ENCODE peak calls at places on chromosome 1, in six cellular contexts. V is SK-N-SH, G is OCI-LY7, O is hepatocyte, U is neural progenitor cell, M is MM.1S. X is an unnamed sample.

GRCh38 chr1:98516306-98516705 is 145.2 kb upstream of the SNX7 start:
- DNase-seq in M (peak; percentile 6), O (no peak), V (no peak), U (no peak), G (no peak), X (no peak)

GRCh38 chr1:203305809-203306088 is 430 bp downstream of the BTG2 start:
- DNase-seq in G (no peak), O (no peak), M (peak; percentile 42), V (peak; percentile 69), U (no peak), X (no peak)

GRCh38 chr1:10870493-10871096 is 74.1 kb upstream of the CASZ1 start:
- DNase-seq in M (no peak), G (no peak), V (no peak), O (no peak), U (no peak), X (no peak)

GRCh38 chr1:169485427-169486280 is at the start of gene SLC19A2:
- DNase-seq in O (peak; percentile 100), V (peak; percentile 97), U (peak; percentile 99), M (peak; percentile 100), G (peak; percentile 96), X (peak; percentile 98)

GRCh38 chr1:85259866-85260345 is 444 bp upstream of the C1orf52 start:
- DNase-seq in G (no peak), O (no peak), U (no peak), M (no peak), V (no peak), X (no peak)

GRCh38 chr1:214551436-214552173 is at the start of gene PTPN14:
- DNase-seq in G (no peak), M (no peak), U (peak; percentile 98), V (peak; percentile 91), O (peak; percentile 97), X (peak; percentile 97)

GRCh38 chr1:230708631-230709580 is 5.0 kb downstream of the AGT start:
- DNase-seq in M (no peak), G (no peak), V (no peak), U (no peak), O (peak; percentile 88), X (no peak)

GRCh38 chr1:226656201-226656600 is 82.9 kb downstream of the ITPKB start:
- DNase-seq in U (no peak), G (peak; percentile 50), O (no peak), V (no peak), M (peak; percentile 65), X (peak; percentile 53)

GRCh38 chr1:10616696-10617095 is 141.9 kb downstream of the PEX14 start:
- DNase-seq in M (no peak), U (no peak), O (no peak), V (no peak), G (no peak), X (no peak)

GRCh38 chr1:95221306-95221705 is 12.7 kb upstream of the RWDD3 start:
- DNase-seq in U (no peak), G (no peak), O (no peak), M (no peak), V (no peak), X (no peak)

DNA sequence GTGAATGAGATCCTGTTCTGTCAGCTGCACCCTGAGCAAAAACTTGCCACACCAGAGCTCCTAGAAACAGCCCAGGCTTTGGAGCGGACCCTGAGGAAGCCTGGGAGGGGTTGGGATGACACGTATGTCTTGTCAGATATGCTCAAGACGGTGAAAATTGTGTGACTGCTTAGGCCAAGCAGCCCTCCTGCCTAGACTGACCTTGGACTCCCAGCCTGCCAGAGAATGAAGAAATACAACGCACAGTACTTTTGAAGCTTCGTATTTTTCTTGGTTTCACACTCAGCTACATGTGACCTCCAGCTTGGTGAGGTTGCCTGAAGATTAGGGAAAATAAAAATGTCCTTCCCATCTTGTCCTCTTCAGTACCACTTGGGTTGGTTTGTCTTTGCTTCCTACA is 15.1 kb downstream of the METTL13 start:
- DNase-seq in U (no peak), M (no peak), G (no peak), V (no peak), O (no peak), X (no peak)
- H3K36me3 ChIP-seq in U (no peaks in the 10 kb centered on the region), M (no peaks in the 10 kb centered on the region), G (peaks cover 69% of the 10 kb centered on the region), V (peaks cover 36% of the 10 kb centered on the region), O (no peaks in the 10 kb centered on the region), X (peaks cover 43% of the 10 kb centered on the region)

DNA sequence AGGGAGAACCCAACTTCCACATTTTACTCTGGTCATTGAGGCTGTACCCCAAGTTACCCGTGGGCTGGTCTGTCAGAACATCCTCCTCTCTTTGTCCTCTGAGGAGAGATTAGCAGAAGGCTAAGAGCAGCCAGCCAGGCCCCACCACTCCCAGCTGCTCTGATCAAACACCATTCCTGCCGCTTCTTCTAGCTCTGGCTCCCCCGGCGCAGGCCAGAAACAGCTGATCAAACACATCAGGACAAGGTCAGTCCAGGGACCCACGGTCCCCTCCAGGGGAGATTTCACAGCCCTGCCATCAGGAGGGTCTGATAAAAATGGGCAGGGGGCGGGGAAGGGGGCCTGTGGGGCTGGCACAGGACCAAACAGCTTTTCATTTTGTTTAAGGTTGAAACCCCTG is 30.0 kb upstream of the EPHA8 start:
- DNase-seq in U (no peak), O (no peak), M (no peak), G (no peak), V (peak; percentile 79), X (no peak)
- TF ChIP-seq CTCF in U (no peak), O (no peak), M (no peak), G (no peak), V (no peak), X (no peak)

GRCh38 chr1:182704677-182705076 is 20.3 kb upstream of the RGS8 start:
- DNase-seq in G (no peak), M (no peak), U (no peak), O (no peak), V (no peak), X (no peak)
- TF ChIP-seq EZH2phosphoT487 in G (no peak), M (no peak), U (no peak), O (no peak), V (no peak), X (no peak)

GRCh38 chr1:53286950-53287349 is 40.9 kb downstream of the LRP8 start:
- DNase-seq in U (peak; percentile 72), G (no peak), V (peak; percentile 70), O (no peak), M (no peak), X (no peak)

GRCh38 chr1:53288247-53289049 is 39.4 kb downstream of the LRP8 start:
- DNase-seq in V (no peak), O (no peak), G (no peak), M (no peak), U (peak; percentile 95), X (no peak)

GRCh38 chr1:53284224-53285020 is 43.4 kb downstream of the LRP8 start:
- DNase-seq in M (no peak), U (no peak), O (no peak), V (no peak), G (no peak), X (no peak)

GRCh38 chr1:53285969-53286760 is 41.7 kb downstream of the LRP8 start:
- DNase-seq in G (no peak), O (no peak), U (no peak), V (no peak), M (no peak), X (no peak)

GRCh38 chr1:53285546-53285945 is 42.3 kb downstream of the LRP8 start:
- DNase-seq in G (no peak), U (no peak), M (no peak), O (no peak), V (no peak), X (no peak)
- H3K36me3 ChIP-seq in G (peaks cover 88% of the 10 kb centered on the region), U (no peaks in the 10 kb centered on the region), M (no peaks in the 10 kb centered on the region), O (no peaks in the 10 kb centered on the region), V (no peaks in the 10 kb centered on the region), X (peaks cover 15% of the 10 kb centered on the region)

X was measured in GM23338.